ENCODE peak calls at places on chromosomes 16 and 17, in seven cellular contexts. G is right cardiac atrium, W is left lung, I is foreskin keratinocyte, V is left lobe of liver, Y is thoracic aorta, X is upper lobe of right lung. U is an unnamed sample.

GRCh38 chr16:57268804-57269800 is 15.4 kb downstream of the PLLP start:
- ATAC-seq in I (no peak), G (peak), W (peak), X (peak), Y (no peak), V (peak), U (no peak)

GRCh38 chr16:28035866-28036393 is 27.6 kb downstream of the GSG1L start:
- ATAC-seq in I (no peak), X (no peak), Y (no peak), W (no peak), V (no peak), G (peak), U (no peak)

GRCh38 chr17:20955437-20956323 is 87.1 kb downstream of the USP22 start:
- ATAC-seq in X (peak), G (peak), W (peak), V (peak), Y (no peak), I (peak), U (peak)

GRCh38 chr17:77529328-77529650 is 388.5 kb downstream of the SEC14L1 start:
- ATAC-seq in Y (no peak), G (no peak), V (no peak), X (no peak), W (no peak), I (no peak), U (no peak)

GRCh38 chr17:2017274-2017941 is 7.7 kb downstream of the RTN4RL1 start:
- ATAC-seq in Y (no peak), V (peak), W (no peak), X (no peak), G (no peak), I (no peak), U (no peak)

GRCh38 chr17:40417258-40417608 is 463 bp downstream of the TOP2A start:
- ATAC-seq in Y (no peak), W (peak), X (no peak), V (no peak), I (peak), G (no peak), U (no peak)

GRCh38 chr16:87979352-87979751 is 28.1 kb downstream of the BANP start:
- ATAC-seq in X (no peak), W (no peak), Y (no peak), G (peak), I (no peak), V (peak), U (no peak)

GRCh38 chr17:66955821-66956220 is 8.7 kb upstream of the CACNG4 start:
- ATAC-seq in X (no peak), I (no peak), Y (no peak), V (no peak), G (no peak), W (no peak), U (no peak)

GRCh38 chr16:12086861-12087260 is 110.3 kb downstream of the SNX29 start:
- ATAC-seq in X (no peak), Y (no peak), V (no peak), G (no peak), W (no peak), I (no peak), U (no peak)

GRCh38 chr16:24800586-24800985 is 45.2 kb upstream of the SLC5A11 start:
- ATAC-seq in W (peak), Y (no peak), G (peak), I (peak), V (peak), X (no peak), U (peak)

GRCh38 chr16:67423634-67424575 is 7.0 kb upstream of the HSD11B2 start:
- ATAC-seq in G (no peak), X (peak), Y (no peak), W (peak), I (no peak), V (no peak), U (no peak)

GRCh38 chr17:76888661-76889060 is 20.5 kb downstream of the MGAT5B start:
- ATAC-seq in I (no peak), W (no peak), X (no peak), Y (no peak), G (no peak), V (no peak), U (no peak)

GRCh38 chr16:72001180-72001890 is 1.1 kb upstream of the PKD1L3 start:
- ATAC-seq in I (no peak), G (no peak), W (no peak), V (peak), X (no peak), Y (no peak), U (no peak)

GRCh38 chr17:43873815-43874214 is 26.8 kb downstream of the CD300LG start:
- ATAC-seq in G (no peak), W (no peak), V (no peak), I (no peak), X (no peak), Y (no peak), U (no peak)